ENCODE peak calls at places on chromosomes 16 and 17, in seven cellular contexts. P is GM23248, J is OCI-LY7, I is PC-3, X is HCT116, G is MM.1S, Z is SK-N-SH. B is an unnamed sample.

GRCh38 chr16:64174327-64174726 is 947.5 kb downstream of the CDH11 start:
- DNase-seq in P (no peak), J (no peak), I (no peak), X (no peak), G (no peak), Z (no peak), B (no peak)

GRCh38 chr16:11303405-11304138 is 22.4 kb upstream of the PRM1 start:
- DNase-seq in P (no peak), J (no peak), I (peak), X (no peak), G (no peak), Z (peak), B (no peak)

GRCh38 chr17:47804461-47804860 is 17.1 kb downstream of the OSBPL7 start:
- DNase-seq in P (no peak), J (no peak), I (no peak), X (no peak), G (no peak), Z (peak), B (no peak)

GRCh38 chr16:79155904-79156303 is 444.6 kb downstream of the MAF start:
- DNase-seq in P (no peak), J (no peak), I (no peak), X (no peak), G (no peak), Z (no peak), B (no peak)

GRCh38 chr17:2853111-2853721 is 57.0 kb downstream of the RAP1GAP2 start:
- DNase-seq in P (peak), J (peak), I (peak), X (no peak), G (no peak), Z (peak), B (peak)

GRCh38 chr17:9230861-9231260 is 209.6 kb downstream of the NTN1 start:
- DNase-seq in P (no peak), J (no peak), I (no peak), X (no peak), G (no peak), Z (no peak), B (no peak)

GRCh38 chr17:66654341-66654740 is 180.6 kb upstream of the CACNG5 start:
- DNase-seq in P (peak), J (no peak), I (no peak), X (no peak), G (no peak), Z (no peak), B (no peak)

GRCh38 chr17:40218740-40219072 is 398 bp upstream of the WIPF2 start:
- DNase-seq in P (peak), J (peak), I (peak), X (peak), G (peak), Z (peak), B (peak)

GRCh38 chr17:69733171-69734014 is 318.9 kb downstream of the MAP2K6 start:
- DNase-seq in P (peak), J (peak), I (peak), X (no peak), G (peak), Z (no peak), B (no peak)

GRCh38 chr17:16945513-16946201 is 26.3 kb downstream of the TNFRSF13B start:
- DNase-seq in P (no peak), J (peak), I (no peak), X (peak), G (no peak), Z (peak), B (peak)

GRCh38 chr17:81959362-81960129 is 1.4 kb downstream of the NOTUM start:
- DNase-seq in P (peak), J (peak), I (peak), X (no peak), G (peak), Z (peak), B (peak)

GRCh38 chr17:54736573-54736972 is 164.1 kb upstream of the TOM1L1 start:
- DNase-seq in P (no peak), J (peak), I (no peak), X (no peak), G (peak), Z (no peak), B (no peak)

GRCh38 chr17:63399856-63400255 is 46.2 kb downstream of the CYB561 start:
- DNase-seq in P (peak), J (no peak), I (no peak), X (no peak), G (no peak), Z (peak), B (no peak)

GRCh38 chr16:87297918-87298631 is 19.1 kb downstream of the C16orf95 start:
- DNase-seq in P (peak), J (peak), I (peak), X (no peak), G (no peak), Z (peak), B (peak)
- TF ChIP-seq EZH2phosphoT487 in P (no peak), J (no peak), I (no peak), X (no peak), G (no peak), Z (no peak), B (no peak)

GRCh38 chr16:84585886-84586285 is 32.0 kb downstream of the COTL1 start:
- DNase-seq in P (no peak), J (peak), I (no peak), X (peak), G (peak), Z (peak), B (peak)
- TF ChIP-seq EZH2phosphoT487 in P (no peak), J (no peak), I (no peak), X (no peak), G (no peak), Z (no peak), B (no peak)

GRCh38 chr16:23172549-23172948 is 10.0 kb upstream of the SCNN1G start:
- DNase-seq in P (no peak), J (no peak), I (no peak), X (no peak), G (no peak), Z (no peak), B (no peak)
- TF ChIP-seq EZH2phosphoT487 in P (no peak), J (no peak), I (no peak), X (no peak), G (no peak), Z (no peak), B (no peak)

GRCh38 chr16:68472581-68472980 is 24.3 kb upstream of the SMPD3 start:
- DNase-seq in P (no peak), J (no peak), I (no peak), X (no peak), G (no peak), Z (no peak), B (no peak)

GRCh38 chr16:68473358-68474064 is 25.2 kb upstream of the SMPD3 start:
- DNase-seq in P (no peak), J (no peak), I (no peak), X (no peak), G (no peak), Z (no peak), B (no peak)

GRCh38 chr16:68468849-68469248 is 20.5 kb upstream of the SMPD3 start:
- DNase-seq in P (no peak), J (no peak), I (no peak), X (no peak), G (peak), Z (no peak), B (no peak)

GRCh38 chr16:68469728-68470460 is 21.6 kb upstream of the SMPD3 start:
- DNase-seq in P (no peak), J (no peak), I (no peak), X (no peak), G (peak), Z (no peak), B (no peak)

DNA sequence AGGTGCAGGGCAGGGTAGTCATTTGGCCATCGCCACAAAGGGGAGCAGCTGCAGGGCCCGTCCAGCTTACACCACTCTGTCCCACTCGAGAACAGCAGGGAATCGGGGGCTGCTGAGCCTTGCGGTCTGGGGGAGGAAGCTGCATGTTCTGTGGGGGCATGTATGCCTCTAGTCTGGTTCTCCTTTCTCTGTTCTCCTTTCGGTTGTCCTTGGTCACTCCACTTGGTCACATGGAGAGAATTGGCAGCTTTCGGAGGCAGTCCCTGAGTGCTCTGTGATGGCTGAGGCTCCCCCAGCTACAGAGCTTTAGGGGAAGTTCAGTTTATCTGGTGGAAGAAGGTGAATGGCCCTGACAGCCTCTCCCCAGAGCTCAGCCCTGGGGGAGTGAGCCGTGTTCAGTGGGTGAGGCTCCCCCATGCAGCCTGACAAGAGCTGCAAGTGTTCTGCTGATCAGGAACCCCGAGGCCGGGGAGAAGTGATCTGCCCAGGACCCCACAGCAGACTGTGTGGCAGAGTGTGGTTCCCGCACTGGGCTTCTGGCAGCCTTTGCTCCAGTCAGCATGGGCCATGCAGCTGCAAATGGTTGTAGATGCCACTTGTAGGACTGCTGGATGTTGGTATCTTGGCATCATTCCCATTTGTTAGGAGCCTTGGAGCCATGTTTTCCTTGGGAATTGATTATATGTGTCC is 22.3 kb upstream of the SMPD3 start:
- DNase-seq in P (no peak), J (peak), I (no peak), X (no peak), G (peak), Z (no peak), B (no peak)
- TF ChIP-seq EZH2phosphoT487 in P (no peak), J (no peak), I (no peak), X (no peak), G (no peak), Z (no peak), B (no peak)

GRCh38 chr16:88659160-88659559 is 3.7 kb downstream of the MVD start:
- DNase-seq in P (no peak), J (no peak), I (no peak), X (no peak), G (no peak), Z (no peak), B (no peak)
- TF ChIP-seq EZH2phosphoT487 in P (no peak), J (no peak), I (no peak), X (no peak), G (no peak), Z (no peak), B (no peak)